ENCODE peak calls at places on chromosomes 11 and 22, in four cellular contexts. O is fibroblast of lung, B is adrenal gland, A is cardiac muscle cell. P is an unnamed sample.

GRCh38 chr11:8352090-8352489 is 88.4 kb upstream of the LMO1 start:
- DNase-seq in O (no peak), B (no peak), A (no peak), P (no peak)

GRCh38 chr11:69696749-69697488 is 6.9 kb downstream of the FGF19 start:
- DNase-seq in O (no peak), B (no peak), A (no peak), P (no peak)

GRCh38 chr11:107777094-107777493 is 65.2 kb upstream of the SLN start:
- DNase-seq in O (no peak), B (no peak), A (no peak), P (no peak)

GRCh38 chr22:26431151-26431995 is 2.3 kb downstream of the ASPHD2 start:
- DNase-seq in O (no peak), B (no peak), A (peak; percentile 13), P (no peak)

GRCh38 chr11:3641701-3642070 is at the start of gene ART5:
- DNase-seq in O (no peak), B (no peak), A (no peak), P (no peak)

GRCh38 chr11:14642453-14642852 is 1.2 kb upstream of the PDE3B start:
- DNase-seq in O (no peak), B (no peak), A (no peak), P (no peak)

GRCh38 chr11:19163627-19164026 is 38.2 kb downstream of the CSRP3 start:
- DNase-seq in O (no peak), B (no peak), A (no peak), P (no peak)

GRCh38 chr11:34234086-34234740 is 123.6 kb downstream of the ABTB2 start:
- DNase-seq in O (no peak), B (no peak), A (peak; percentile 58), P (no peak)

GRCh38 chr22:20777420-20778177 is 3.7 kb downstream of the SERPIND1 start:
- DNase-seq in O (peak; percentile 92), B (peak; percentile 59), A (peak; percentile 95), P (peak; percentile 25)

GRCh38 chr11:9144828-9145227 is 53.4 kb upstream of the SCUBE2 start:
- DNase-seq in O (no peak), B (no peak), A (no peak), P (no peak)

GRCh38 chr11:111101836-111102235 is 143.7 kb upstream of the POU2AF2 start:
- DNase-seq in O (no peak), B (no peak), A (no peak), P (no peak)

GRCh38 chr11:130146797-130147196 is 12.8 kb upstream of the ST14 start:
- DNase-seq in O (peak; percentile 29), B (peak; percentile 70), A (peak; percentile 25), P (no peak)

GRCh38 chr22:44759430-44760310 is 7.3 kb downstream of the ARHGAP8 start:
- DNase-seq in O (no peak), B (no peak), A (no peak), P (no peak)

GRCh38 chr11:2511421-2512369 is 66.9 kb downstream of the KCNQ1 start:
- DNase-seq in O (no peak), B (peak; percentile 64), A (no peak), P (no peak)

GRCh38 chr22:39432361-39432811 is 24.4 kb upstream of the MGAT3 start:
- DNase-seq in O (no peak), B (no peak), A (no peak), P (no peak)

GRCh38 chr11:46743693-46744339 is 24.8 kb downstream of the F2 start:
- DNase-seq in O (no peak), B (no peak), A (no peak), P (no peak)

GRCh38 chr11:67700548-67701262 is 26.3 kb upstream of the ALDH3B2 start:
- DNase-seq in O (no peak), B (no peak), A (no peak), P (peak; percentile 89)

GRCh38 chr11:9719949-9720646 is 56.2 kb downstream of the SWAP70 start:
- DNase-seq in O (no peak), B (no peak), A (peak; percentile 13), P (no peak)

GRCh38 chr11:120931057-120931779 is 92.7 kb upstream of the TBCEL start:
- DNase-seq in O (no peak), B (no peak), A (no peak), P (no peak)

DNA sequence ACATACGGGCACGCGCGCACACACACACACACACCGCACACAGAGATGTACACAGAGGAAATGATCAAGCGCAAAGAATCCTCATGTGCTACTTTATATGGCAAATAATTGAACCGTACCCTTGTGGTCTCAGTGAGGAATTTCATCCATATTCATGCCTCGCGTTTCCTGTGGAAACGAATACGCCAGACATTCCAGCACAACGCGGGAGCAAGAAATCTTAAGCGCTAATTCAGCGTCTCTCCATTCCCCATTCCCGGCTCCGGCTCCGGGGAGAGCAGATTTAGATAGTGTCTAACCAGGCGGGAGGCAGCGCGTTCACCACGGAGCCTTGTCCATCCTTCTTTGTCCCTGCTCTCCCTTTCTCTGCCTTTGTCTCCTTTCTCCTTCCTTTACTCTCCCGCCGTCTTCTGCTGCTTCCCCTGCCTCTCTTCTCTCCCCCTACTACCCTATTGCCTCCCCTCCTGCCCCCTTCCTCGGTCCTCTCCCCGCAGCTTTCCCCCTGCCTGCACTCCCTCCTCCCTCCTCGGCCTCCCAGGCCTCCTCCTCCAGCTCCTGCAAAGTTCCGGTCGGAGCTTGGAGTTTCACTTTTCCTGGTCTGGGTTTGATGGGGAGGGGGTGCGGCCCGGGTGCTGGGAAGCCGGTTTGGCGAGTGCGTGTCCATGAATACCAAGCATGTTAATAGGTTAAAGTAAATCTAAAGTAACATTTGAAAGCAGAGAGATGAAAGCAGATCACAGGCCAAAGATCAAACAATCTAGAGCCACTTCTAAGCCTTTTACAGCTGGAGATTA is 579.3 kb downstream of the BUD13 start:
- DNase-seq in O (peak; percentile 53), B (no peak), A (peak; percentile 78), P (peak; percentile 13)
- TF ChIP-seq CTCF in O (peak; percentile 29), B (no peak), A (peak; percentile 22), P (peak; percentile 35)

GRCh38 chr11:128734439-128735224 is 40.8 kb downstream of the FLI1 start:
- DNase-seq in O (no peak), B (peak; percentile 66), A (no peak), P (no peak)
- H3K4me3 ChIP-seq in O (no peak overlapping the region), B (no peak overlapping the region), A (no peak overlapping the region), P (no peak overlapping the region)

GRCh38 chr11:58615556-58615955 is 6.9 kb upstream of the CNTF start:
- DNase-seq in O (no peak), B (no peak), A (no peak), P (no peak)
- TF ChIP-seq CTCF in O (no peak), B (no peak), A (no peak), P (no peak)

GRCh38 chr11:12006552-12007229 is 1.7 kb downstream of the DKK3 start:
- DNase-seq in O (no peak), B (no peak), A (no peak), P (no peak)
- H3K4me3 ChIP-seq in O (peak overlapping the region; percentile 83), B (no peak overlapping the region), A (no peak overlapping the region), P (no peak overlapping the region)

DNA sequence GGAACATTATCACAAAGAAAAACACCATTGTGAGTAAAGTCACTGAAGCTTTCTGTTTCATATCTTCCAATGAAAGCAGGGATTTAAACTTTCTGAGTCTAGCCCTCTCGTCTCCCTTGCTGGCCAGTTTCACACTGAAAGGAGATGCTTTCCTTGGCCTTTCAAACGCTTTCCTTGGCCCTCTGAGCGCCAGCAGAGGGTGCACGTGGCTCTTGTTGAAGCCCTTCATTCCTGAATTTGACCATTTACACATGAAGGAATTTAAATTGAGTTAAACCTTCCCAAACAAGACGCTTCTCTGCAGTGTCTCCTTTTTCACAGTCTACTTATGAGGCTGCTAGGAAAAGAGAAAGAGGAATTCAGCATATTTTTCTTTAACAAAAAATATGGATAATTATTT is 21.5 kb downstream of the NNMT start:
- DNase-seq in O (peak; percentile 61), B (no peak), A (peak; percentile 77), P (no peak)
- TF ChIP-seq CTCF in O (peak; percentile 55), B (no peak), A (peak; percentile 62), P (peak; percentile 57)

GRCh38 chr11:65873280-65874156 is 918 bp upstream of the EFEMP2 start:
- DNase-seq in O (peak; percentile 92), B (peak; percentile 95), A (peak; percentile 95), P (peak; percentile 48)
- H3K4me3 ChIP-seq in O (peak overlapping the region; percentile 41), B (peak overlapping the region; percentile 45), A (peak overlapping the region; percentile 95), P (peak overlapping the region; percentile 75)

GRCh38 chr11:101456812-101457211 is 127.0 kb downstream of the TRPC6 start:
- DNase-seq in O (peak; percentile 64), B (no peak), A (peak; percentile 24), P (no peak)
- TF ChIP-seq CTCF in O (peak; percentile 33), B (peak; percentile 61), A (peak; percentile 22), P (peak; percentile 26)

GRCh38 chr11:123072762-123073161 is 10.8 kb upstream of the HSPA8 start:
- DNase-seq in O (no peak), B (no peak), A (no peak), P (no peak)

GRCh38 chr11:123072279-123072678 is 10.3 kb upstream of the HSPA8 start:
- DNase-seq in O (no peak), B (peak; percentile 43), A (no peak), P (no peak)

GRCh38 chr11:123065634-123066033 is 3.7 kb upstream of the HSPA8 start:
- DNase-seq in O (peak; percentile 96), B (no peak), A (peak; percentile 64), P (no peak)

GRCh38 chr11:123073343-123074057 is 11.6 kb upstream of the HSPA8 start:
- DNase-seq in O (no peak), B (peak; percentile 44), A (no peak), P (no peak)

DNA sequence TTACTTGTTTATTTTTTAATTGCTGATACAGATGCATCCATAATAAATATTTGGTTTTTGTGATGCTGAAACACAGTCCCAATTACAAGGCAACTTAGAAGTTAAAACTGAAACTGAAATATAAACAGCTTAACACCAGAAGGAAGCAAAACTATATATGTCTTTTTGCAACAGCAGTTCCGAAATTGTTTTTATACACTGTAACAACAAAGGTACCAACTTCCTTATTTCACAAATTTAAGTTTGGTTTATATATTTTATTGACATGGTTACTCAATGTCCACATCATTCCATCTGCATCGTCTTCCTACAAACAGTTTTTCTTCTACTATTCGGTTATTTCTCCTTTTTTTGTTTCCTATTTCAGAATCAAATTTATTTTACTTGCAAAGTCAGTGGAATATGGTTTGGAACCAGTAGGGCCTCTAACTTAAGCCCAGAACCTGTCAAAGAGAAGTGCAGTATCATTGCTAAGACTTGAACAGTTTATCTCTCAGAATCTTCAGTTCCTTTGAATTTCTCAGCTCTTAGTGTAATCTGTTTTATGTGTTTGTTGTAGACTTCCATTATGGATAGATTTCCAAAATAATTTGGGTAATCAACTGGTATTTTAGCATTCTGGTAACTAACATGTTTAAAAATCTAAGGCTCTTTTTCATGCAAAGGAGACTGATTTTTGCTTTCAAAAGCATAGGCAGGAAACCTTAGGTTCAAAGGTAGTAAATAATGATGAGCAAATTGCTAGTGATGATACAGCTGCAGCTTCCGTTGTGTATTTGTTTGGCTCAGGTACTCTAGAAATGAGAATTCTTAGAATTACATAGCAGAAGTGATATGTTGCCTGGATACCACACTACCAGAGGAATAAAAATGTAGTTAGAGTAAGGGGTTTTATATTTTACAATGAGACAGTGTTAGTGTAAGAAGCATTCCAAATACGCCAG is 8.2 kb upstream of the HSPA8 start:
- DNase-seq in O (no peak), B (no peak), A (no peak), P (no peak)
- H3K4me3 ChIP-seq in O (peak overlapping the region; percentile 17), B (no peak overlapping the region), A (no peak overlapping the region), P (no peak overlapping the region)

P was measured in retinal pigment epithelial cell.